ENCODE peak calls at places on chromosome 10, in seven cellular contexts. L is activated naive CD4-positive, alpha-beta T cell; N is upper lobe of right lung; I is dermis microvascular lymphatic vessel endothelial cell; J is mucosa of descending colon; U is neural progenitor cell; D is iPS DF 6.9. A is an unnamed sample.

GRCh38 chr10:43026039-43026973 is 50.6 kb upstream of the RET start:
- DNase-seq in L (no peak), N (peak), J (no peak), D (no peak), U (peak), I (no peak), A (no peak)

GRCh38 chr10:79431422-79431821 is 14.0 kb downstream of the ZCCHC24 start:
- DNase-seq in J (no peak), L (no peak), N (no peak), D (no peak), U (no peak), I (no peak), A (no peak)

GRCh38 chr10:689433-690226 is at the start of gene DIP2C:
- DNase-seq in J (no peak), L (no peak), N (peak), U (peak), I (peak), D (no peak), A (peak)

GRCh38 chr10:74585231-74586087 is 240.9 kb upstream of the KAT6B start:
- DNase-seq in I (peak), N (no peak), L (no peak), D (no peak), U (peak), J (no peak), A (peak)

GRCh38 chr10:130772676-130773075 is 538.8 kb downstream of the TCERG1L start:
- DNase-seq in D (no peak), J (no peak), L (no peak), U (no peak), I (no peak), N (peak), A (no peak)

GRCh38 chr10:97153276-97153850 is 32.4 kb downstream of the SLIT1 start:
- DNase-seq in L (no peak), N (peak), D (no peak), I (no peak), J (no peak), U (no peak), A (no peak)

GRCh38 chr10:96765406-96766240 is 45.3 kb upstream of the PIK3AP1 start:
- DNase-seq in N (peak), L (peak), D (no peak), J (peak), U (peak), I (peak), A (peak)

GRCh38 chr10:7956508-7956907 is 98.0 kb upstream of the GATA3 start:
- DNase-seq in N (no peak), U (no peak), D (no peak), I (peak), L (no peak), J (no peak), A (peak)

GRCh38 chr10:125201108-125201524 is 40.8 kb upstream of the CTBP2 start:
- DNase-seq in I (no peak), N (peak), D (no peak), U (no peak), L (no peak), J (no peak), A (no peak)

GRCh38 chr10:133474833-133475734 is 21.3 kb downstream of the SCART1 start:
- DNase-seq in I (no peak), N (no peak), U (no peak), D (no peak), L (no peak), J (no peak), A (no peak)

GRCh38 chr10:71468363-71469094 is 71.8 kb downstream of the CDH23 start:
- DNase-seq in I (no peak), D (no peak), J (no peak), N (no peak), U (no peak), L (no peak), A (no peak)

GRCh38 chr10:132019366-132019765 is 37.6 kb upstream of the BNIP3 start:
- DNase-seq in D (no peak), U (no peak), N (peak), J (no peak), I (no peak), L (no peak), A (no peak)

GRCh38 chr10:132163826-132164515 is 22.8 kb upstream of the DPYSL4 start:
- DNase-seq in D (no peak), J (peak), N (no peak), L (no peak), U (no peak), I (no peak), A (no peak)

GRCh38 chr10:102069066-102069465 is 3.9 kb downstream of the HPS6 start:
- DNase-seq in L (no peak), U (no peak), D (no peak), J (no peak), N (no peak), I (no peak), A (no peak)

GRCh38 chr10:16887565-16887964 is 70.3 kb upstream of the RSU1 start:
- DNase-seq in D (no peak), U (no peak), N (no peak), J (no peak), I (peak), L (no peak), A (peak)

GRCh38 chr10:77899080-77899477 is 27.5 kb downstream of the DLG5 start:
- DNase-seq in D (no peak), L (no peak), N (no peak), U (no peak), I (no peak), J (peak), A (no peak)

GRCh38 chr10:79242620-79243152 is 104.6 kb upstream of the PPIF start:
- DNase-seq in D (no peak), I (peak), U (peak), N (peak), J (no peak), L (no peak), A (peak)

GRCh38 chr10:132407243-132407746 is 10.3 kb downstream of the PWWP2B start:
- DNase-seq in U (no peak), L (no peak), N (peak), I (no peak), J (peak), D (no peak), A (no peak)